ENCODE peak calls at places on chromosomes 7 and 10, in eight cellular contexts. Z, F, Y, Q, M, R, B and O are unnamed samples.

GRCh38 chr10:79322616-79323566 is 24.4 kb upstream of the PPIF start:
- DNase-seq in Z (peak; percentile 75), F (no peak), Y (no peak), Q (peak; percentile 76), M (peak; percentile 61), R (peak; percentile 58), B (no peak), O (peak; percentile 93)

GRCh38 chr10:44924261-44925040 is 13.3 kb downstream of the TMEM72 start:
- DNase-seq in Z (no peak), F (no peak), Y (no peak), Q (no peak), M (no peak), R (no peak), B (no peak), O (no peak)

GRCh38 chr7:137954614-137955013 is 47.3 kb downstream of the CREB3L2 start:
- DNase-seq in Z (no peak), F (no peak), Y (no peak), Q (peak; percentile 44), M (no peak), R (no peak), B (no peak), O (no peak)

GRCh38 chr7:99562832-99563231 is 4.4 kb downstream of the ZNF655 start:
- DNase-seq in Z (no peak), F (peak; percentile 98), Y (no peak), Q (peak; percentile 99), M (peak; percentile 31), R (no peak), B (no peak), O (no peak)

GRCh38 chr7:87212478-87212877 is 7.1 kb downstream of the TMEM243 start:
- DNase-seq in Z (no peak), F (no peak), Y (no peak), Q (no peak), M (no peak), R (no peak), B (no peak), O (no peak)

GRCh38 chr7:65308300-65308678 is 65.4 kb upstream of the ZNF92 start:
- DNase-seq in Z (no peak), F (no peak), Y (no peak), Q (no peak), M (no peak), R (no peak), B (no peak), O (no peak)

GRCh38 chr7:36301914-36302771 is 87.5 kb upstream of the ANLN start:
- DNase-seq in Z (no peak), F (no peak), Y (no peak), Q (peak; percentile 17), M (no peak), R (no peak), B (no peak), O (no peak)

GRCh38 chr7:95045236-95045923 is 138.0 kb downstream of the PPP1R9A start:
- DNase-seq in Z (no peak), F (no peak), Y (no peak), Q (peak; percentile 42), M (peak; percentile 24), R (peak; percentile 62), B (no peak), O (no peak)

GRCh38 chr7:117435475-117436043 is 8.3 kb upstream of the ASZ1 start:
- DNase-seq in Z (no peak), F (no peak), Y (no peak), Q (no peak), M (no peak), R (no peak), B (no peak), O (no peak)

GRCh38 chr7:80942261-80943041 is 23.6 kb upstream of the SEMA3C start:
- DNase-seq in Z (no peak), F (peak; percentile 94), Y (no peak), Q (peak; percentile 99), M (peak; percentile 32), R (no peak), B (no peak), O (no peak)

GRCh38 chr7:28754027-28754426 is 204.1 kb downstream of the TRIL start:
- DNase-seq in Z (no peak), F (no peak), Y (no peak), Q (peak; percentile 54), M (no peak), R (peak; percentile 66), B (no peak), O (no peak)

GRCh38 chr7:28758186-28758585 is 199.9 kb downstream of the TRIL start:
- DNase-seq in Z (no peak), F (no peak), Y (no peak), Q (no peak), M (no peak), R (no peak), B (no peak), O (no peak)

GRCh38 chr7:130559184-130559583 is 67.3 kb downstream of the MEST start:
- DNase-seq in Z (no peak), F (no peak), Y (no peak), Q (no peak), M (no peak), R (no peak), B (no peak), O (no peak)

GRCh38 chr7:130566168-130566897 is 74.4 kb downstream of the MEST start:
- DNase-seq in Z (peak; percentile 81), F (no peak), Y (no peak), Q (peak; percentile 64), M (no peak), R (peak; percentile 91), B (no peak), O (no peak)

GRCh38 chr7:130566898-130567280 is 75.0 kb downstream of the MEST start:
- DNase-seq in Z (no peak), F (no peak), Y (no peak), Q (no peak), M (no peak), R (no peak), B (no peak), O (no peak)

GRCh38 chr7:130560972-130561371 is 69.1 kb downstream of the MEST start:
- DNase-seq in Z (no peak), F (peak; percentile 26), Y (no peak), Q (peak; percentile 59), M (no peak), R (no peak), B (no peak), O (no peak)
- TF ChIP-seq CTCF in Z (no peak), F (peak; percentile 28), Y (peak; percentile 43), Q (peak; percentile 40), M (no peak), R (no peak), B (no peak), O (no peak)

GRCh38 chr7:20311743-20312042 is 19.0 kb upstream of the ITGB8 start:
- DNase-seq in Z (no peak), F (no peak), Y (no peak), Q (no peak), M (no peak), R (no peak), B (no peak), O (no peak)
- TF ChIP-seq CTCF in Z (no peak), F (no peak), Y (no peak), Q (no peak), M (no peak), R (no peak), B (peak; percentile 1), O (no peak)

DNA sequence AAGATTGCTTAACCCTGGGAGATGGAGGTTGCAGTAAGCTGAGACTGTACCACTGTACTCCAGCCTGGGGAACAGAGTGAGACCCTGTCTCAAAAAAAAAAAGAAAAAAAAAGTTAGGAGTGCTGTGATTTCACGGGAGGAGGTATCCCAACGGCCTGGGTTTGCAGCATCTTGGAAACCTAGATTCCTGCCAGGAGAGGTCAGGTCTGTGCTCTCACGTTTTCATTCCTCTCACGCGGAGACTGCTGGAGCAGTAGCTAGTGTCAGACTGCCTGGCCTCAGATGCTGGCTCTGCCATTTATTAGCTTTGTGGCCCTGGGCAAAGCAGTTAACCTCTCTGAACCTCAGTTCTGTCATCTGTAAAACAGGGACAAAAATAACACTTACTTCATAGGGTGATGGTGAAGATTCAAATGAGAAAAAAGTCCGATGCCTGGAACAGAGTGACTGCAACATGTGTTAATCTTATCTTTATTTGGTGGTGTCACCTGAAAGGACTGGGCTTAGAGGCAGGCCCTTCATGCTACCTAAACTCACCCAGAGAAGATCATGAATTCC is 94.9 kb downstream of the GAD2 start:
- DNase-seq in Z (no peak), F (no peak), Y (no peak), Q (no peak), M (no peak), R (no peak), B (peak; percentile 6), O (no peak)
- TF ChIP-seq CTCF in Z (no peak), F (no peak), Y (no peak), Q (no peak), M (no peak), R (no peak), B (no peak), O (no peak)

GRCh38 chr7:33674804-33675411 is 230.4 kb upstream of the BMPER start:
- DNase-seq in Z (no peak), F (no peak), Y (no peak), Q (no peak), M (no peak), R (no peak), B (no peak), O (no peak)
- TF ChIP-seq CTCF in Z (no peak), F (no peak), Y (no peak), Q (no peak), M (no peak), R (no peak), B (no peak), O (no peak)

DNA sequence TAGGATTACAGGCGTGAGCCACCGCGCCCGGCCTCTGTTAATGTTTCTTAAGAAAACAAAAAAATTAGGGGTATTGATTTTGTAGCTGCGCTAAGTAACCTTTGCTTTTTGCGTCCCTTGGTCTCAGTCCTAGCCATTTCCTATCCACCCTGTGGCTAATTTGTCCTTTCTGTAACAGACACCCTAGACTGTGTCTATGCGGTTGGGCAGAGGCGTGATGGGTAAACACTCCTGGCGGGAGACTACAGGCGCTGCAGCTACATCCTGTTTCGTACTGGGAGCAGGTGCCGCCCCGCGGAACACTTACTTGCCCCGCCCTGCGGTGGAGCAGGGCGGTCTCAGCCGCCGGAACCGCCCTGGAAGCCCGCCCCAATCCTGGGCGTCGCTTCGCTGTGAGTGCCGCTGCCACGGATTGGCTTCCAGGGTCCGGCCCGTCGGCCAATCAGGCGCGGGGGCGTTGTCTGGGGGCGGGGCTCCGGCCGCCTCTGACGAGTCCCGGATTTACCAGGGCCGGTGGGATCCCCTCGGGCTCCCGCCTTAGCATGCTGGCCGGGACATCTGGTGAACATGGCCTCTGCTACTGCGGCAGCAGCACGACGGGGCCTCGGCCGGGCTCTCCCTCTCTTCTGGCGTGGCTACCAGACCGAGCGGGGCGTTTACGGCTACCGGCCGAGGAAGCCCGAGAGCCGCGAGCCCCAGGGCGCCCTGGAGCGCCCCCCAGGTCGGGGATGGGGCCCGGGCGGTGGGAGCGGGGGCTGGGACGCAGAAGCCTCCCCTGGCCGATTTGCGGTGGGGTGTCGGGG is at the start of gene DHTKD1:
- DNase-seq in Z (peak; percentile 100), F (peak; percentile 99), Y (peak; percentile 99), Q (peak; percentile 96), M (peak; percentile 99), R (peak; percentile 98), B (peak; percentile 100), O (peak; percentile 100)
- TF ChIP-seq CTCF in Z (peak; percentile 62), F (no peak), Y (no peak), Q (peak; percentile 54), M (peak; percentile 35), R (peak; percentile 40), B (no peak), O (peak; percentile 62)

GRCh38 chr7:64307254-64308018 is 6.3 kb upstream of the ZNF736 start:
- DNase-seq in Z (peak; percentile 95), F (peak; percentile 36), Y (peak; percentile 30), Q (peak; percentile 82), M (peak; percentile 94), R (peak; percentile 97), B (peak; percentile 55), O (peak; percentile 97)
- TF ChIP-seq CTCF in Z (peak; percentile 20), F (no peak), Y (no peak), Q (no peak), M (no peak), R (peak; percentile 29), B (no peak), O (peak; percentile 31)

GRCh38 chr7:147432068-147432467 is 1158.5 kb upstream of the C7orf33 start:
- DNase-seq in Z (no peak), F (no peak), Y (no peak), Q (peak; percentile 50), M (no peak), R (peak; percentile 20), B (peak; percentile 15), O (no peak)
- TF ChIP-seq CTCF in Z (no peak), F (no peak), Y (peak; percentile 78), Q (peak; percentile 45), M (no peak), R (no peak), B (no peak), O (no peak)